ENCODE peak calls at places on chromosomes 16 and 17, in five cellular contexts. One of them, this sample, is unnamed.

GRCh38 chr16:2333772-2334379 is 6.7 kb downstream of the ABCA3 start:
- DNase-seq in H9: no peak
- DNase-seq in H1: no peak
- DNase-seq in neuronal stem cell: no peak
- DNase-seq in mesenchymal stem cell: peak
- DNase-seq in this sample: no peak

GRCh38 chr17:40333781-40334453 is 24.9 kb downstream of the RARA start:
- DNase-seq in H9: no peak
- DNase-seq in H1: no peak
- DNase-seq in neuronal stem cell: no peak
- DNase-seq in mesenchymal stem cell: no peak
- DNase-seq in this sample: no peak

GRCh38 chr16:11016993-11017392 is 72.6 kb downstream of the CLEC16A start:
- DNase-seq in H9: no peak
- DNase-seq in H1: no peak
- DNase-seq in neuronal stem cell: no peak
- DNase-seq in mesenchymal stem cell: peak
- DNase-seq in this sample: no peak

GRCh38 chr16:2432286-2432685 is 3.0 kb downstream of the CCNF start:
- DNase-seq in H9: no peak
- DNase-seq in H1: no peak
- DNase-seq in neuronal stem cell: no peak
- DNase-seq in mesenchymal stem cell: no peak
- DNase-seq in this sample: peak

GRCh38 chr17:65743313-65743665 is 181.8 kb upstream of the AXIN2 start:
- DNase-seq in H9: no peak
- DNase-seq in H1: no peak
- DNase-seq in neuronal stem cell: no peak
- DNase-seq in mesenchymal stem cell: no peak
- DNase-seq in this sample: no peak

GRCh38 chr16:11207646-11208045 is 48.4 kb downstream of the SOCS1 start:
- DNase-seq in H9: no peak
- DNase-seq in H1: no peak
- DNase-seq in neuronal stem cell: no peak
- DNase-seq in mesenchymal stem cell: no peak
- DNase-seq in this sample: no peak

GRCh38 chr17:33982872-33983271 is 272.2 kb upstream of the CCL2 start:
- DNase-seq in H9: no peak
- DNase-seq in H1: no peak
- DNase-seq in neuronal stem cell: no peak
- DNase-seq in mesenchymal stem cell: no peak
- DNase-seq in this sample: no peak

GRCh38 chr17:51947160-51947559 is 211.4 kb downstream of the CA10 start:
- DNase-seq in H9: no peak
- DNase-seq in H1: no peak
- DNase-seq in neuronal stem cell: no peak
- DNase-seq in mesenchymal stem cell: no peak
- DNase-seq in this sample: no peak

GRCh38 chr16:2001035-2001434 is 8.6 kb downstream of the ZNF598 start:
- DNase-seq in H9: no peak
- DNase-seq in H1: no peak
- DNase-seq in neuronal stem cell: no peak
- DNase-seq in mesenchymal stem cell: no peak
- DNase-seq in this sample: no peak

GRCh38 chr17:6528557-6528956 is 27.8 kb downstream of the PITPNM3 start:
- DNase-seq in H9: peak
- DNase-seq in H1: no peak
- DNase-seq in neuronal stem cell: no peak
- DNase-seq in mesenchymal stem cell: no peak
- DNase-seq in this sample: no peak

GRCh38 chr16:30429418-30429677 is 482 bp downstream of the DCTPP1 start:
- DNase-seq in H9: no peak
- DNase-seq in H1: no peak
- DNase-seq in neuronal stem cell: no peak
- DNase-seq in mesenchymal stem cell: no peak
- DNase-seq in this sample: no peak

GRCh38 chr17:10001296-10001904 is 96.3 kb upstream of the RCVRN start:
- DNase-seq in H9: no peak
- DNase-seq in H1: no peak
- DNase-seq in neuronal stem cell: no peak
- DNase-seq in mesenchymal stem cell: no peak
- DNase-seq in this sample: no peak

GRCh38 chr17:64064331-64064730 is 43.9 kb upstream of the ICAM2 start:
- DNase-seq in H9: no peak
- DNase-seq in H1: no peak
- DNase-seq in neuronal stem cell: no peak
- DNase-seq in mesenchymal stem cell: no peak
- DNase-seq in this sample: no peak

GRCh38 chr17:64063766-64064224 is 43.4 kb upstream of the ICAM2 start:
- DNase-seq in H9: peak
- DNase-seq in H1: peak
- DNase-seq in neuronal stem cell: peak
- DNase-seq in mesenchymal stem cell: peak
- DNase-seq in this sample: peak

GRCh38 chr17:64061157-64061898 is 40.9 kb upstream of the ICAM2 start:
- DNase-seq in H9: no peak
- DNase-seq in H1: no peak
- DNase-seq in neuronal stem cell: no peak
- DNase-seq in mesenchymal stem cell: no peak
- DNase-seq in this sample: peak

GRCh38 chr17:64060331-64060730 is 39.9 kb upstream of the ICAM2 start:
- DNase-seq in H9: no peak
- DNase-seq in H1: no peak
- DNase-seq in neuronal stem cell: no peak
- DNase-seq in mesenchymal stem cell: no peak
- DNase-seq in this sample: no peak

GRCh38 chr17:64063088-64063487 is 42.7 kb upstream of the ICAM2 start:
- DNase-seq in H9: no peak
- DNase-seq in H1: no peak
- DNase-seq in neuronal stem cell: no peak
- DNase-seq in mesenchymal stem cell: no peak
- DNase-seq in this sample: no peak
- H3K4me2 ChIP-seq in H9: no peak
- H3K4me2 ChIP-seq in H1: no peak
- H3K4me2 ChIP-seq in neuronal stem cell: no peak
- H3K4me2 ChIP-seq in mesenchymal stem cell: no peak
- H3K4me2 ChIP-seq in this sample: no peak

GRCh38 chr17:73933871-73934270 is 269.6 kb upstream of the RPL38 start:
- DNase-seq in H9: no peak
- DNase-seq in H1: no peak
- DNase-seq in neuronal stem cell: no peak
- DNase-seq in mesenchymal stem cell: no peak
- DNase-seq in this sample: no peak
- H2BK12ac ChIP-seq in H9: no peak
- H2BK12ac ChIP-seq in H1: no peak
- H2BK12ac ChIP-seq in neuronal stem cell: no peak
- H2BK12ac ChIP-seq in mesenchymal stem cell: no peak
- H2BK12ac ChIP-seq in this sample: no peak

DNA sequence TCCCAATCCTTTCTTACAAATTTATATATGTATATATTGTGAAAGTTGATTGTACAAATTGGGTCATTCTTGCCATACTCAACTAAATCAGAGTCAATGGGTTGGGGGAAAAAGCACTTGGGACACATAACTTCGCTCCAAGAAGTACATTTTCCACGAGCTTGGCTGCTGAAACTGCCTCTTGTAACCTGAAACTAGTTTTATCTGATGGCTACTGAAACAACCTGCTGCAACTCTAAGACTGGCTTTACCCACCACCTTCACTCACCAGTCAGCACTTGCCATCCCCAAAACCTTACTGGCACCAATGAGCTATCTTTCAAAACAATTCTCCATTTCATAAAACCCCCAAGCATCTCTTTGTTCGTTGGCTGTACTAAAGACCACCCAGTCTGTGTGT is 14.5 kb upstream of the MYCBPAP start:
- DNase-seq in H9: no peak
- DNase-seq in H1: no peak
- DNase-seq in neuronal stem cell: no peak
- DNase-seq in mesenchymal stem cell: no peak
- DNase-seq in this sample: no peak
- H2AFZ ChIP-seq in H9: no peak
- H2AFZ ChIP-seq in H1: peak
- H2AFZ ChIP-seq in neuronal stem cell: peak
- H2AFZ ChIP-seq in mesenchymal stem cell: no peak
- H2AFZ ChIP-seq in this sample: no peak

DNA sequence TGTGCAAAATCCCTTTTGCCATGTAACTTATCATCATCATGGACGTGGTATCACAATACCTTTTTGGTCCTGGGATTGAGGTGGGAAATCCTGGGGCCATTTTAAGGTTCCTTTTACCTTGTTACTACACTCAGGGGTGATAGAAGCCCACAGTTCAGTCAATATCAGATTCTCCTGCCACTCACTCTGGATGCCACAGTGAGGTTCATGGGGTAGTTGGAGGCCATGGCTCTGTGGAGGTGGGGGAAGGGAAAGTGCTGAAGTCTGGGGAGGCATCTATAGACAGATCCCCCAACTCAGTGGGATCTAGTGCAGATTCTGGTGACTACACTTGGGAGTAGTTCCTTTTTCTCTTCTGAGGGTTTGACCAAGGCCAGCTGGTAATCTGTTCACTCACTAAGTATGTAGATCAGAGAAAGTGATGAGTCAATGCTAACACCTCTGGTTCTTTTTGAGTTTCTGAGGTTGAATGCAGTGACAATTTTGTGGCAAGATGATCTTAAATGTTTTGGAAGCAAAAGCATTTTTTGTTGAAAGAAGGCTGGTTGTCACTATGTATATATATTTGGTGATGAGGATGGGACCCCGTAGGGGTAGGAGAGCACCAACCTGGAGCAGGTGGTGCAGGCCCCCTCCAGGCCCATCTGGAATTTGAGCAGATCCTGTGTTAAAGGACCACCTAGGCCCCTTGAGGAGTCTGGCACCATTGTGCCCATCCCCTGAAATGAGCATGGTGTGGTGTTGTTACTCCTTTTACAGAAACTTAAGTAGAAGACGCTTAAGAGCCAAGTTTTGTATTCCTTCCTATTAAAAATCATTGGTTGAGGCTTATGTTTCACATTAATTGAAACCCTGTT is 18.8 kb upstream of the IRF8 start:
- DNase-seq in H9: peak
- DNase-seq in H1: no peak
- DNase-seq in neuronal stem cell: no peak
- DNase-seq in mesenchymal stem cell: no peak
- DNase-seq in this sample: no peak
- H3K4me2 ChIP-seq in H9: no peak
- H3K4me2 ChIP-seq in H1: no peak
- H3K4me2 ChIP-seq in neuronal stem cell: no peak
- H3K4me2 ChIP-seq in mesenchymal stem cell: no peak
- H3K4me2 ChIP-seq in this sample: no peak